ENCODE peak calls at places on chromosomes 1 and 21, in seven cellular contexts. One of them, this sample, is unnamed.

GRCh38 chr1:240612811-240613210 is 856 bp upstream of the GREM2 start:
- DNase-seq in K562: no peak
- DNase-seq in SK-N-SH: no peak
- DNase-seq in H1: no peak
- DNase-seq in GM12892: no peak
- DNase-seq in HepG2: no peak
- DNase-seq in GM12878: no peak
- DNase-seq in this sample: no peak

GRCh38 chr1:77889240-77889637 is 815 bp downstream of the NEXN start:
- DNase-seq in K562: no peak
- DNase-seq in SK-N-SH: no peak
- DNase-seq in H1: no peak
- DNase-seq in GM12892: no peak
- DNase-seq in HepG2: peak
- DNase-seq in GM12878: no peak
- DNase-seq in this sample: peak

GRCh38 chr21:26437326-26438009 is 135.6 kb downstream of the CYYR1 start:
- DNase-seq in K562: no peak
- DNase-seq in SK-N-SH: no peak
- DNase-seq in H1: peak
- DNase-seq in GM12892: no peak
- DNase-seq in HepG2: no peak
- DNase-seq in GM12878: no peak
- DNase-seq in this sample: no peak

GRCh38 chr1:84750110-84750509 is 59.8 kb upstream of the SSX2IP start:
- DNase-seq in K562: no peak
- DNase-seq in SK-N-SH: no peak
- DNase-seq in H1: no peak
- DNase-seq in GM12892: no peak
- DNase-seq in HepG2: no peak
- DNase-seq in GM12878: no peak
- DNase-seq in this sample: no peak

GRCh38 chr1:212294983-212295382 is 9.8 kb downstream of the PPP2R5A start:
- DNase-seq in K562: no peak
- DNase-seq in SK-N-SH: no peak
- DNase-seq in H1: no peak
- DNase-seq in GM12892: no peak
- DNase-seq in HepG2: no peak
- DNase-seq in GM12878: no peak
- DNase-seq in this sample: no peak

GRCh38 chr1:209064850-209065249 is 518.7 kb upstream of the CAMK1G start:
- DNase-seq in K562: no peak
- DNase-seq in SK-N-SH: no peak
- DNase-seq in H1: no peak
- DNase-seq in GM12892: no peak
- DNase-seq in HepG2: no peak
- DNase-seq in GM12878: no peak
- DNase-seq in this sample: no peak

GRCh38 chr1:79785964-79786363 is 779.4 kb upstream of the ADGRL4 start:
- DNase-seq in K562: no peak
- DNase-seq in SK-N-SH: no peak
- DNase-seq in H1: no peak
- DNase-seq in GM12892: no peak
- DNase-seq in HepG2: no peak
- DNase-seq in GM12878: no peak
- DNase-seq in this sample: no peak

GRCh38 chr1:25711555-25712298 is 88.3 kb upstream of the SELENON start:
- DNase-seq in K562: peak
- DNase-seq in SK-N-SH: no peak
- DNase-seq in H1: no peak
- DNase-seq in GM12892: no peak
- DNase-seq in HepG2: no peak
- DNase-seq in GM12878: no peak
- DNase-seq in this sample: no peak

GRCh38 chr1:225670356-225670755 is 17.4 kb upstream of the ENAH start:
- DNase-seq in K562: no peak
- DNase-seq in SK-N-SH: no peak
- DNase-seq in H1: no peak
- DNase-seq in GM12892: no peak
- DNase-seq in HepG2: no peak
- DNase-seq in GM12878: no peak
- DNase-seq in this sample: no peak

GRCh38 chr1:110337704-110338199 is 1.4 kb upstream of the RBM15 start:
- DNase-seq in K562: peak
- DNase-seq in SK-N-SH: peak
- DNase-seq in H1: peak
- DNase-seq in GM12892: no peak
- DNase-seq in HepG2: peak
- DNase-seq in GM12878: no peak
- DNase-seq in this sample: peak

GRCh38 chr21:45580576-45581321 is 38.5 kb upstream of the SLC19A1 start:
- DNase-seq in K562: peak
- DNase-seq in SK-N-SH: peak
- DNase-seq in H1: peak
- DNase-seq in GM12892: no peak
- DNase-seq in HepG2: no peak
- DNase-seq in GM12878: no peak
- DNase-seq in this sample: no peak

GRCh38 chr1:147509786-147510360 is 31.4 kb upstream of the BCL9 start:
- DNase-seq in K562: no peak
- DNase-seq in SK-N-SH: peak
- DNase-seq in H1: no peak
- DNase-seq in GM12892: no peak
- DNase-seq in HepG2: no peak
- DNase-seq in GM12878: no peak
- DNase-seq in this sample: no peak

GRCh38 chr1:217048104-217048707 is 325.0 kb upstream of the ESRRG start:
- DNase-seq in K562: no peak
- DNase-seq in SK-N-SH: peak
- DNase-seq in H1: peak
- DNase-seq in GM12892: no peak
- DNase-seq in HepG2: no peak
- DNase-seq in GM12878: no peak
- DNase-seq in this sample: peak

GRCh38 chr1:44609768-44610526 is 64.3 kb downstream of the TMEM53 start:
- DNase-seq in K562: peak
- DNase-seq in SK-N-SH: no peak
- DNase-seq in H1: no peak
- DNase-seq in GM12892: no peak
- DNase-seq in HepG2: no peak
- DNase-seq in GM12878: no peak
- DNase-seq in this sample: no peak

GRCh38 chr1:197519741-197520334 is 251.8 kb downstream of the CRB1 start:
- DNase-seq in K562: peak
- DNase-seq in SK-N-SH: no peak
- DNase-seq in H1: no peak
- DNase-seq in GM12892: no peak
- DNase-seq in HepG2: peak
- DNase-seq in GM12878: no peak
- DNase-seq in this sample: no peak

GRCh38 chr1:153790282-153790995 is 15.2 kb downstream of the SLC27A3 start:
- DNase-seq in K562: no peak
- DNase-seq in SK-N-SH: no peak
- DNase-seq in H1: no peak
- DNase-seq in GM12892: no peak
- DNase-seq in HepG2: no peak
- DNase-seq in GM12878: no peak
- DNase-seq in this sample: no peak
- TF ChIP-seq TAF1 in K562: no peak
- TF ChIP-seq TAF1 in SK-N-SH: no peak
- TF ChIP-seq TAF1 in H1: no peak
- TF ChIP-seq TAF1 in GM12892: no peak
- TF ChIP-seq TAF1 in HepG2: no peak
- TF ChIP-seq TAF1 in GM12878: no peak
- TF ChIP-seq TAF1 in this sample: no peak

DNA sequence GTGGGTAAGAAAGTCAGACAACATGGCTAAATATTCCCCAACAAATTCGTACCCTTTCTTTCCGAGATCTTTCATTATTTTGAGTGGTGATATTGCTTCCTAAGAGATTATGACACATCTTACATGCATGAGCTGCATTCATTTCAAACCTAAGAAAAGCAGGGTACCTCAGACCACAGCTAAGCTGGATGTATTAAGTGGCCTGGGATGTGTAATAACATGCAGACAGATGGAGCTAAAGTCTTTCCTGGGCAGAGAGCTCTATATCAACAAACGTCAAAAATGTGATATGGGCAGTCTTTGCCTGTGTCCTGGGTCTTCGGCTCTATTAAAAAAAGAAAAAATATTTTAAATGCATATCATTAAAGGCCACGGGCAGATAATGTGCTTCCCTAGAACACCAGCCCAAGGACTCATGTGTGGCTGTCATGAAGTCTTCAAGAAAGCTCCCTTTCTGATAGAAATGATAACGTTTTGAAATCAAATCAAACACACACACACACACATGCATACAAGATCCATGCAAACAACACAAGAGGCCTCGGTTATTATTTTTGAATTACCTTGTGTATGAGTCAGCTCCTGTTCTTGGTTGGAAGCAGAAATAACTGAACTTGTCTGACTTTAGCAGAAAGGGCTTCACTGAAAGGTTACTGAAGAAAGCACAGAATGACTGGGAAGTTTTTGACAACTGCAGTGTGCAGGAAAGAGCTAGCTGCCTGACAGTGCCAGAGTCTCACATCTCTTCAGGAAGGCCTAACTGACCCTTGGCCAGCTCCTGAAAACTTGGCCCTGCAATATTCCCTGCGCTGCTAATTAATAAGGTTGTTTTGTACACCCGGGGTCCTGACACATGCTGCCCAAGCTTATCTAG is 231.2 kb downstream of the DSCAM start:
- DNase-seq in K562: no peak
- DNase-seq in SK-N-SH: no peak
- DNase-seq in H1: no peak
- DNase-seq in GM12892: no peak
- DNase-seq in HepG2: no peak
- DNase-seq in GM12878: no peak
- DNase-seq in this sample: no peak
- TF ChIP-seq TAF1 in K562: no peak
- TF ChIP-seq TAF1 in SK-N-SH: no peak
- TF ChIP-seq TAF1 in H1: no peak
- TF ChIP-seq TAF1 in GM12892: no peak
- TF ChIP-seq TAF1 in HepG2: no peak
- TF ChIP-seq TAF1 in GM12878: no peak
- TF ChIP-seq TAF1 in this sample: no peak

DNA sequence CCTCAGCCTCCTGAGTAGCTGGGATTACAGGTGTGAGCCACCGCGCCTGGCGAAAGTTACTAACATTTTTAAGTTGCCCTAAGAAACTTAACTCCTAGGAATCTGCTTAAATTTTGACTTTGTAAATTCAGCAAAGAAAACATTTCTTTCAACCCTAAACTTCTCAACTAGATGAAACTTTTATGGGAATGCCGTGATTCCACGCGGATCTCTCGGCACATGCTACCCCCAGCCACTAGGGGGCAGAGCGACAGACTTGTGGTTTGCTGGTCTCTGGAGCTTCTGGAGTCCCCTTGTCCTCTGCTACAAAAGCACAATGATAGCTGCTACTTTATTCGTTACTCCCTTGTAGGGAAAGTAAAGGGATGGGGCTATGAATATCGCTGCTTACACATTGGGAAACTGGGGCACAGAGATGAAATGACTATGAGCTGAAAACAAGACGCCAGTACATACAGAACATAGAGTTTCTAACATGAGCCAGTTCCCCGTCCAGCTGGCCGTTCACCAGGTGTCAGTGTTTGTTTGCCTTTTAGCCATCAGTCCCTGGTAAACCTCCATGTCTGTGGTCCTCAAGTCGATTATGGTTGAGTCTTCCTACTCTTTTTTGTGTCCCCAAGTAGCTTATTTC is 114.7 kb downstream of the PBX1 start:
- DNase-seq in K562: peak
- DNase-seq in SK-N-SH: peak
- DNase-seq in H1: peak
- DNase-seq in GM12892: no peak
- DNase-seq in HepG2: peak
- DNase-seq in GM12878: no peak
- DNase-seq in this sample: no peak
- TF ChIP-seq TAF1 in K562: no peak
- TF ChIP-seq TAF1 in SK-N-SH: no peak
- TF ChIP-seq TAF1 in H1: no peak
- TF ChIP-seq TAF1 in GM12892: no peak
- TF ChIP-seq TAF1 in HepG2: no peak
- TF ChIP-seq TAF1 in GM12878: no peak
- TF ChIP-seq TAF1 in this sample: no peak

DNA sequence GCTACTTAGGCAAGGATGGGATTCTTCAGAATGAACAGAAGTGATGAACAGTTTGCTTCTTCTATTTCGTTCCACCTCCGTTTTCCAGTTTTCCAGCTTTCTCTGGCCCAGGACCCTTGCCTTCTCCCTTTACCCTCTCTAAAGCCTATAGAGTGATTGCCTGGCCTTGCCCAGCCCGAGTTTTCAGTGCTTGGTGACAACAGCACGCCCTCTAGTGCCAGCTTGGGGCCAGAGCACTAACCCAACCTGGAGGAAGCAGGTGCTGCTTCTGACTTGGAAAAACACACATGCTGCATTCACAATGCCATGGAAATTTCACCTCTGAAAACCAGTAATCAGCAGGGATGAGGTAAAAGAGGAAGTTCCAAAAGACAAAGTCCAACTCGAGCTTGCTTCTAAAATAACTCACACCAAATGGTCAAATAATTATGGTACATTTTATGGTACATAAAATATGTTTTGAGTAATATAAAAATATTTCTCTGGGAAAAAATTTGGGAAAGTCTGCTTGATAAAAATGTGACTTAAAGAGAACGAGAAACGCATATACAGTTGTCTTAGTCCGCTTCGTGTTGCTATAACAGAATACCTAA is 26.1 kb downstream of the UBE2T start:
- DNase-seq in K562: peak
- DNase-seq in SK-N-SH: peak
- DNase-seq in H1: peak
- DNase-seq in GM12892: peak
- DNase-seq in HepG2: peak
- DNase-seq in GM12878: peak
- DNase-seq in this sample: peak
- TF ChIP-seq TAF1 in K562: no peak
- TF ChIP-seq TAF1 in SK-N-SH: no peak
- TF ChIP-seq TAF1 in H1: no peak
- TF ChIP-seq TAF1 in GM12892: no peak
- TF ChIP-seq TAF1 in HepG2: no peak
- TF ChIP-seq TAF1 in GM12878: no peak
- TF ChIP-seq TAF1 in this sample: no peak

DNA sequence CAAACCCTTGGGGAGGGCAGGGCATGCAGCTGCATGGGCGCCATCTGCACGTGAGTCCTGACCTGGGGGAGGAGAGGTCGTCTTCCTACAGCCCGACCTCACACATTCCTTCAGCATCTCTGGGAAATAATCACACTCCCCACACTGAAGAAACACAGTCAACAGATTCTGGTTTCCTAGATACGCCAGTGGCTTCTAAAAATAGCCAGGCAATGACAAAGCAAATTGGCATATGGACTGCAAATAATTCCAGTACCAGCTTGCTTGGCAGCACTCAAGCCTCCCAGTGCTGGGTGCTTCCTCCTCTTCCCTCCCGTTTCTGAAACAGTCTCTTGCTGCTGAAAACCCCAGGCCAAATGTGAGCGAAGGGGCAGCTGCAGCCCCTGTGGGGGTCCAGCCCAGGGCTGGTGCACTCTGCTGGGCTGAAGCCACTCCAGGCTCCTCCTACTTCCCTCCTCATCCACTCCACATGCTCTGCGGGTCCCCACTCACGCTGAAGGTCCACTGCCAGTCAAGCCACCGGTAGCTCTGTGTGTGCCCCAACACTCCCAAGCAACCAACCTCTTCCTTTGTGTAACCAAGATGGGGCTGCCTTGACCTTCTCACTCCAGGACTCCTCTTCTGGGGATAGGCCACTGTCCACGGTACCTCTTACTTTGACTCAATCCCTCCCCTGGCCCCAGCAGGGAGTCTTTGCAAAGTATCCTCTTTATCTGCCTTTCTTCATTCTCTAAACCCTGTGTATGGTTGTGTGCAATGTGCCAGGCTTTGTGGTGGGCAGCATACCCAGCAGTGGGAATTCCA is 69.0 kb downstream of the KCND3 start:
- DNase-seq in K562: no peak
- DNase-seq in SK-N-SH: no peak
- DNase-seq in H1: no peak
- DNase-seq in GM12892: no peak
- DNase-seq in HepG2: no peak
- DNase-seq in GM12878: no peak
- DNase-seq in this sample: no peak
- TF ChIP-seq TAF1 in K562: no peak
- TF ChIP-seq TAF1 in SK-N-SH: no peak
- TF ChIP-seq TAF1 in H1: no peak
- TF ChIP-seq TAF1 in GM12892: no peak
- TF ChIP-seq TAF1 in HepG2: no peak
- TF ChIP-seq TAF1 in GM12878: no peak
- TF ChIP-seq TAF1 in this sample: no peak